ENCODE peak calls at places on chromosomes 13 and 19, in seven cellular contexts. K, D, U, V, F, S and E are unnamed samples. For H3K27me3, the result is how much of the 10 kb centered on the place peaks cover.

GRCh38 chr19:53809518-53810186 is 14.5 kb downstream of the NLRP12 start:
- DNase-seq in K (no peak), D (peak), U (no peak), V (no peak), F (peak), S (no peak), E (no peak)

GRCh38 chr19:10353793-10354391 is 14.5 kb upstream of the ICAM3 start:
- DNase-seq in K (peak), D (peak), U (no peak), V (peak), F (peak), S (no peak), E (no peak)

GRCh38 chr13:98044301-98044700 is 90.8 kb downstream of the IPO5 start:
- DNase-seq in K (no peak), D (peak), U (no peak), V (no peak), F (no peak), S (no peak), E (no peak)

GRCh38 chr19:1287622-1288527 is 2.2 kb downstream of the EFNA2 start:
- DNase-seq in K (no peak), D (no peak), U (no peak), V (no peak), F (peak), S (no peak), E (peak)

GRCh38 chr13:99063952-99064351 is 86.1 kb upstream of the DOCK9 start:
- DNase-seq in K (no peak), D (no peak), U (no peak), V (no peak), F (no peak), S (no peak), E (no peak)

GRCh38 chr19:58033741-58034475 is at the start of gene ZSCAN1:
- DNase-seq in K (peak), D (peak), U (peak), V (peak), F (peak), S (peak), E (peak)

GRCh38 chr13:26377038-26377437 is 123.1 kb downstream of the CDK8 start:
- DNase-seq in K (no peak), D (peak), U (no peak), V (peak), F (peak), S (no peak), E (no peak)

GRCh38 chr13:27857271-27857670 is 62.5 kb upstream of the PDX1 start:
- DNase-seq in K (no peak), D (no peak), U (no peak), V (no peak), F (no peak), S (no peak), E (no peak)

GRCh38 chr19:13841339-13842293 is 35.3 kb upstream of the NANOS3 start:
- DNase-seq in K (peak), D (no peak), U (no peak), V (no peak), F (no peak), S (peak), E (peak)

GRCh38 chr13:44176173-44176572 is 197.5 kb upstream of the SERP2 start:
- DNase-seq in K (no peak), D (no peak), U (no peak), V (no peak), F (no peak), S (no peak), E (no peak)

GRCh38 chr13:83184819-83185218 is 697.5 kb downstream of the SLITRK1 start:
- DNase-seq in K (no peak), D (no peak), U (no peak), V (no peak), F (no peak), S (no peak), E (no peak)

GRCh38 chr13:74443623-74444022 is 309.4 kb upstream of the KLF12 start:
- DNase-seq in K (no peak), D (peak), U (no peak), V (no peak), F (no peak), S (no peak), E (no peak)

GRCh38 chr13:35891973-35892441 is 239.2 kb downstream of the DCLK1 start:
- DNase-seq in K (no peak), D (no peak), U (no peak), V (no peak), F (no peak), S (no peak), E (no peak)

GRCh38 chr13:112702983-112703379 is 13.1 kb downstream of the ATP11A start:
- DNase-seq in K (no peak), D (no peak), U (no peak), V (no peak), F (no peak), S (no peak), E (no peak)

GRCh38 chr13:83819156-83819555 is 63.1 kb downstream of the SLITRK1 start:
- DNase-seq in K (no peak), D (no peak), U (no peak), V (no peak), F (no peak), S (no peak), E (no peak)

GRCh38 chr13:94595006-94595942 is 678 bp downstream of the TGDS start:
- DNase-seq in K (no peak), D (peak), U (peak), V (peak), F (peak), S (peak), E (no peak)

GRCh38 chr13:74067818-74068217 is 66.4 kb downstream of the KLF12 start:
- DNase-seq in K (no peak), D (no peak), U (no peak), V (no peak), F (no peak), S (no peak), E (no peak)

GRCh38 chr19:7795555-7796161 is 32.6 kb downstream of the CLEC4M start:
- DNase-seq in K (no peak), D (no peak), U (no peak), V (no peak), F (no peak), S (no peak), E (no peak)

GRCh38 chr13:39263033-39263432 is 224.8 kb downstream of the NHLRC3 start:
- DNase-seq in K (peak), D (peak), U (no peak), V (peak), F (peak), S (peak), E (no peak)

GRCh38 chr13:112064222-112064621 is 2.7 kb upstream of the SOX1 start:
- DNase-seq in K (no peak), D (no peak), U (no peak), V (no peak), F (no peak), S (no peak), E (no peak)

GRCh38 chr13:68708336-68708908 is 1399.2 kb upstream of the ATXN8OS start:
- DNase-seq in K (no peak), D (no peak), U (no peak), V (no peak), F (no peak), S (no peak), E (no peak)

GRCh38 chr13:45798851-45799250 is 52.7 kb downstream of the SIAH3 start:
- DNase-seq in K (no peak), D (no peak), U (no peak), V (no peak), F (no peak), S (no peak), E (no peak)

GRCh38 chr13:93900735-93901134 is 578.7 kb downstream of the DCT start:
- DNase-seq in K (no peak), D (no peak), U (no peak), V (no peak), F (no peak), S (no peak), E (no peak)

GRCh38 chr19:10013316-10013715 is at the start of gene RDH8:
- DNase-seq in K (no peak), D (no peak), U (no peak), V (no peak), F (no peak), S (no peak), E (no peak)

GRCh38 chr19:19463348-19464117 is 51.8 kb downstream of the TSSK6 start:
- DNase-seq in K (peak), D (peak), U (no peak), V (no peak), F (no peak), S (no peak), E (no peak)

GRCh38 chr13:43669101-43669500 is 117.7 kb downstream of the ENOX1 start:
- DNase-seq in K (no peak), D (no peak), U (no peak), V (no peak), F (peak), S (no peak), E (no peak)

GRCh38 chr13:104301216-104301975 is 1235.2 kb upstream of the SLC10A2 start:
- DNase-seq in K (no peak), D (no peak), U (no peak), V (no peak), F (no peak), S (no peak), E (no peak)

GRCh38 chr19:42764836-42765235 is 642 bp downstream of the PSG8 start:
- DNase-seq in K (no peak), D (no peak), U (no peak), V (no peak), F (no peak), S (no peak), E (no peak)

GRCh38 chr13:93180376-93180966 is 46.1 kb upstream of the GPC6 start:
- DNase-seq in K (no peak), D (no peak), U (no peak), V (no peak), F (no peak), S (no peak), E (no peak)

GRCh38 chr19:10848208-10848843 is at the start of gene C19orf38:
- DNase-seq in K (peak), D (no peak), U (no peak), V (no peak), F (no peak), S (no peak), E (no peak)

GRCh38 chr19:12828494-12828893 is 5.9 kb downstream of the RTBDN start:
- DNase-seq in K (no peak), D (peak), U (no peak), V (no peak), F (peak), S (peak), E (no peak)
- H3K27me3 ChIP-seq in K (under half), D (under half), U (under half), V (under half), F (half or more), S (half or more), E (under half)

DNA sequence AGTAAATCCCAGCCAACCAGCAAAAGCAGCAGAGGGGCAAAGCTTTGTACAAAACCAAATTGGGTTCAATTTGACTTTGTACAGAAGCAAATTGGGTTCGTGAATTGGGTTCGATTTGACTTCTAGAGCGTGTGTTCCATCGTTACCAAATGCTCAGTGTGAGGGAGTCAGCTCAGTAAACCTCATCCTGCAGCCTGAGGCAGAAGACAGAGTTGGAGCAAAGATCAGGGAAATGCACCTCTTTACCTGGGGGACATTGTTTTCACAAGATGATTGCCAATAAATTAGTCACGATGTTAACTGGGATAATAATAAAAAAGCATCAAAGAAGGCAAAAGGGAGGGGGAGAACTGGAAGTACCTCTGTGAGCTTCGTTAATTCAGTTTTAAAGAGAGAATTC is 1.5 kb downstream of the RAB20 start:
- DNase-seq in K (no peak), D (no peak), U (no peak), V (no peak), F (no peak), S (no peak), E (no peak)
- H3K4me3 ChIP-seq in K (peak), D (no peak), U (no peak), V (no peak), F (no peak), S (peak), E (peak)

GRCh38 chr13:78610381-78610883 is 7.1 kb upstream of the POU4F1 start:
- DNase-seq in K (no peak), D (no peak), U (no peak), V (no peak), F (no peak), S (no peak), E (no peak)
- H3K27me3 ChIP-seq in K (under half), D (under half), U (under half), V (under half), F (half or more), S (half or more), E (under half)

GRCh38 chr19:38303517-38304351 is at the start of gene C19orf33:
- DNase-seq in K (no peak), D (peak), U (no peak), V (no peak), F (no peak), S (peak), E (peak)
- H3K4me3 ChIP-seq in K (no peak), D (no peak), U (no peak), V (no peak), F (peak), S (peak), E (peak)

GRCh38 chr19:15199652-15200574 is 882 bp downstream of the NOTCH3 start:
- DNase-seq in K (no peak), D (peak), U (no peak), V (peak), F (peak), S (no peak), E (peak)

GRCh38 chr19:15200575-15201364 is at the start of gene NOTCH3:
- DNase-seq in K (no peak), D (peak), U (no peak), V (peak), F (peak), S (no peak), E (no peak)

GRCh38 chr19:15197275-15198005 is 3.4 kb downstream of the NOTCH3 start:
- DNase-seq in K (no peak), D (no peak), U (no peak), V (no peak), F (no peak), S (no peak), E (no peak)

GRCh38 chr19:15198006-15198356 is 2.8 kb downstream of the NOTCH3 start:
- DNase-seq in K (no peak), D (no peak), U (no peak), V (no peak), F (no peak), S (no peak), E (no peak)

GRCh38 chr19:15199219-15199651 is 1.6 kb downstream of the NOTCH3 start:
- DNase-seq in K (no peak), D (no peak), U (no peak), V (no peak), F (no peak), S (no peak), E (no peak)
- H3K27me3 ChIP-seq in K (under half), D (under half), U (under half), V (under half), F (under half), S (under half), E (under half)

GRCh38 chr19:35066121-35066520 is 24.6 kb downstream of the HPN start:
- DNase-seq in K (no peak), D (no peak), U (no peak), V (no peak), F (no peak), S (no peak), E (peak)

GRCh38 chr19:35065574-35065973 is 24.1 kb downstream of the HPN start:
- DNase-seq in K (no peak), D (no peak), U (no peak), V (no peak), F (no peak), S (no peak), E (peak)

GRCh38 chr19:35068941-35069634 is 27.6 kb downstream of the HPN start:
- DNase-seq in K (no peak), D (no peak), U (no peak), V (no peak), F (no peak), S (no peak), E (no peak)

GRCh38 chr19:35063940-35064818 is 22.7 kb downstream of the HPN start:
- DNase-seq in K (no peak), D (no peak), U (no peak), V (no peak), F (no peak), S (no peak), E (no peak)

DNA sequence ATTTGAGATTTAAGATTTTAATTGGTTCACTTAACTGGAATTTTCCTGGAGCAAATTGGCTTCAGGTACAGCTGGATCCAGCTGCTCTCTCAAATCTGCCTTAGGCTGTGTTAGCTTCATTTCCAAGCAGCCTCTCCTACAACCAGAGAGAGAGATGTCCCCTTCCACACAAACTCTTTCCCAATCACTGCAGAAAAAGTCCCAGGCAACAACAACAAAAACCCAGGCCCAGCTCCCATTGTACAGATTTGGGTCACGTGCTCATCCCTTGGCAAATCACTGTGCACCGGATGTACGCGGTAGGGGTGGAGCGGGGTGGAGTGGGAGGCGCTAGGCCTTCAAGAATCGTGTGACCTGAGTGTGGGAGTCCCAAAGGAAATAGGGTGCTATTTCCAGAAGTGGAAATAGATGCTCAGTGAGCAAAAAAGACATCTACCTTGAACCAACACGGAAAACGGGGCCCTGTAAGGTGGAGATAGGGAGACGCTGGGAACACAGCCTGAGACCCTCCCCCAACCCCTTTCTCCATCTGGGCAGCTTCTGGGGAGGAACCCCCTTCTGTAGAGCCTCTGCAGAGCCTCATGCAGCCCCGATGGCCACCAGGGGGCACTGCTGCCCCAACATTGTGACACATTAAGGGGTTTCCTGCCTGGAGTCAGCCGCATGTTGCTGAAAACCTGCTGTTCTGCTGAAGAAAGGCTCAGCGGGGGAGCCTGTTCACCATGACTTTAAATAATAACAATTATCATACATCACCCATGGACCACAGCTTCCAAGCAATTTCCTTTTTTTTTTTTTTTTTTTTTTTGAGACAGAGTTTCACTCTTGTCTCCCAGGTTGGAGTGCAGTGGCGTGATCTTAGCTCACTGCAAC is 25.4 kb downstream of the HPN start:
- DNase-seq in K (peak), D (peak), U (peak), V (peak), F (peak), S (peak), E (peak)
- H3K4me3 ChIP-seq in K (no peak), D (no peak), U (no peak), V (no peak), F (no peak), S (no peak), E (no peak)

DNA sequence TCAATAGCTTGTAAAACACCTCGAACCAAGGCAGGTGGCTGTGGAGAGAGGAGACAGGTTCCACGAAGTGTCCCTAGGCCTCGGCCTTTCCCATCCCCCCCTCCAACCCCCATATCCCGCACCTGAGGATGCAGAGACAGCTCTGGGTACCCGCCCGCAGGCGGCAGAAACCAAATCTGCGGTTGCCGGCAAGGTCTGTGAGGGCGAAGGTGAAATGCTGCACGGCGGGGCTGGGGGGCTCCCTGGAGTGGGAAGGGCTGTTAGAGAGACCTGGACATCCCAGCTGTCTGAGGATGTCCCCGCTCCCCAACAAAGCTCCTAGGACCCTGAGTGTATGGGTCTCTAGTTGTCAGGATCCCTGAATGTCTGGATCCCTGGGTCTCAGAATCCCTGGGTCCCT is 2.8 kb downstream of the DENND1C start:
- DNase-seq in K (no peak), D (no peak), U (no peak), V (no peak), F (no peak), S (no peak), E (peak)
- H3K27me3 ChIP-seq in K (under half), D (under half), U (under half), V (under half), F (under half), S (under half), E (under half)

GRCh38 chr13:57630661-57631606 is 610 bp upstream of the PCDH17 start:
- DNase-seq in K (no peak), D (peak), U (no peak), V (no peak), F (peak), S (no peak), E (peak)
- H3K4me3 ChIP-seq in K (peak), D (peak), U (peak), V (peak), F (peak), S (peak), E (peak)

GRCh38 chr19:46043519-46043918 is 2.7 kb upstream of the IGFL4 start:
- DNase-seq in K (no peak), D (no peak), U (no peak), V (no peak), F (no peak), S (no peak), E (no peak)
- H3K27me3 ChIP-seq in K (under half), D (under half), U (under half), V (under half), F (under half), S (under half), E (under half)

DNA sequence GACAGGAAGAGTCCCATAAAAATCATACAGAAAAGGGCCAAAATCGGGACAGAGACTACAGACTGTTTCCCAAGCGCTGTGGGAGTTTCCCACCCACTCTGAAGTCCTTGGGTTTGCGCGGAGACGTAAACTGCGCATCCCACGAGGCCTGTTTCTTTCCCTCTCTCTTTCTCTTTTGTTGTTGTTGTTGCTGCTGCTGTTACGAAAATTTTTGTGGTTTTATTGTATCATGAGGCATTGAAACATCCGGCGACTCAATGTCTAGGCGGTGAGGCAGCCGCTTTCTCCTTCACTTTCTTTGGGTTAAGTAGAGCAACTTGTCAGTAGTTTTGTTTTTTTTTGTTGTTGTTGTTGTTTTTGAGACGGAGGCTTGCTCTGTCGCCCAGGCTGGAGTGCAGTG is 1.6 kb upstream of the PPP1R12C start:
- DNase-seq in K (no peak), D (no peak), U (no peak), V (no peak), F (no peak), S (no peak), E (no peak)
- H3K4me3 ChIP-seq in K (no peak), D (no peak), U (no peak), V (no peak), F (peak), S (no peak), E (no peak)